ENCODE peak calls at places on chromosomes 2 and 18, in nine cellular contexts. D, J, K, R, V, N, A, X and H are unnamed samples.

GRCh38 chr2:30756051-30756719 is 51.1 kb downstream of the CAPN13 start:
- DNase-seq in D (no peak), J (no peak), K (no peak), R (no peak), V (no peak), N (no peak), A (no peak), X (no peak), H (no peak)

GRCh38 chr2:152167070-152167469 is 8.5 kb downstream of the STAM2 start:
- DNase-seq in D (no peak), J (no peak), K (no peak), R (no peak), V (no peak), N (no peak), A (no peak), X (no peak), H (no peak)

GRCh38 chr2:177675256-177676220 is 283.0 kb downstream of the AGPS start:
- DNase-seq in D (no peak), J (peak; percentile 11), K (no peak), R (no peak), V (no peak), N (no peak), A (no peak), X (no peak), H (no peak)

GRCh38 chr2:117087565-117088291 is 726.8 kb upstream of the DDX18 start:
- DNase-seq in D (no peak), J (no peak), K (no peak), R (no peak), V (no peak), N (no peak), A (no peak), X (peak; percentile 76), H (no peak)

GRCh38 chr2:174184915-174185314 is 63.4 kb downstream of the OLA1 start:
- DNase-seq in D (no peak), J (no peak), K (no peak), R (no peak), V (no peak), N (no peak), A (no peak), X (no peak), H (no peak)

GRCh38 chr2:205758498-205758897 is 76.2 kb downstream of the NRP2 start:
- DNase-seq in D (no peak), J (no peak), K (no peak), R (no peak), V (no peak), N (no peak), A (no peak), X (no peak), H (no peak)

GRCh38 chr2:131419447-131419846 is 55.5 kb upstream of the RAB6D start:
- DNase-seq in D (no peak), J (no peak), K (no peak), R (no peak), V (no peak), N (no peak), A (no peak), X (peak; percentile 87), H (no peak)

GRCh38 chr18:67525328-67526110 is 9.0 kb upstream of the DSEL start:
- DNase-seq in D (peak; percentile 79), J (no peak), K (no peak), R (no peak), V (no peak), N (peak; percentile 64), A (no peak), X (peak; percentile 28), H (peak; percentile 68)

GRCh38 chr2:189163889-189164288 is 15.7 kb downstream of the COL5A2 start:
- DNase-seq in D (peak; percentile 24), J (no peak), K (no peak), R (no peak), V (no peak), N (no peak), A (no peak), X (no peak), H (no peak)

GRCh38 chr2:95359035-95359434 is 43.5 kb upstream of the FAHD2A start:
- DNase-seq in D (peak; percentile 30), J (no peak), K (no peak), R (no peak), V (no peak), N (no peak), A (no peak), X (no peak), H (no peak)

GRCh38 chr2:60526623-60527022 is 26.8 kb downstream of the BCL11A start:
- DNase-seq in D (no peak), J (no peak), K (no peak), R (no peak), V (no peak), N (no peak), A (no peak), X (no peak), H (no peak)